ENCODE peak calls at places on chromosomes 11 and 22, in six cellular contexts. S is K562, D is PC-3, F is MM.1S, I is astrocyte, E is IMR-90. Y is an unnamed sample.
A peak's percentile ranks its signal among the peaks of the same experiment; 100 is the strongest.

GRCh38 chr11:9568854-9569587 is 4.4 kb upstream of the WEE1 start:
- DNase-seq in S (no peak), E (peak; percentile 89), I (peak; percentile 91), F (peak; percentile 42), D (peak; percentile 97), Y (peak; percentile 63)

GRCh38 chr22:36419177-36419911 is 31.6 kb upstream of the MYH9 start:
- DNase-seq in S (peak; percentile 55), I (no peak), E (peak; percentile 96), D (no peak), F (peak; percentile 84), Y (no peak)

GRCh38 chr22:23161574-23161973 is 16.3 kb downstream of the RAB36 start:
- DNase-seq in I (no peak), F (no peak), D (no peak), S (no peak), E (no peak), Y (no peak)

GRCh38 chr11:113874920-113875413 is 405 bp downstream of the USP28 start:
- DNase-seq in D (peak; percentile 34), S (no peak), I (peak; percentile 8), E (peak; percentile 35), F (peak; percentile 56), Y (no peak)

GRCh38 chr11:27553186-27553585 is 46.6 kb upstream of the LIN7C start:
- DNase-seq in D (no peak), F (no peak), S (no peak), I (peak; percentile 53), E (no peak), Y (no peak)

GRCh38 chr11:98260983-98261382 is 759.8 kb upstream of the CNTN5 start:
- DNase-seq in I (no peak), F (no peak), D (peak; percentile 18), S (no peak), E (no peak), Y (no peak)

GRCh38 chr11:112795896-112796686 is 165.1 kb upstream of the NCAM1 start:
- DNase-seq in F (no peak), D (no peak), I (peak; percentile 22), E (no peak), S (no peak), Y (no peak)

GRCh38 chr11:44949160-44950035 is 1.3 kb downstream of the TP53I11 start:
- DNase-seq in F (no peak), S (peak; percentile 48), I (no peak), D (peak; percentile 41), E (peak; percentile 42), Y (no peak)

GRCh38 chr22:47180796-47181195 is 418.3 kb downstream of the TBC1D22A start:
- DNase-seq in D (no peak), S (no peak), E (no peak), F (no peak), I (no peak), Y (no peak)

GRCh38 chr11:57464343-57465181 is 4.2 kb downstream of the RTN4RL2 start:
- DNase-seq in D (no peak), E (peak; percentile 41), S (peak; percentile 64), F (no peak), I (no peak), Y (no peak)

GRCh38 chr11:57468276-57468675 is 7.9 kb downstream of the RTN4RL2 start:
- DNase-seq in F (no peak), I (no peak), E (no peak), S (no peak), D (no peak), Y (no peak)

GRCh38 chr11:57467508-57468157 is 7.3 kb downstream of the RTN4RL2 start:
- DNase-seq in D (no peak), I (no peak), F (no peak), E (no peak), S (no peak), Y (no peak)

GRCh38 chr11:57469268-57469667 is 8.9 kb downstream of the RTN4RL2 start:
- DNase-seq in S (no peak), I (no peak), E (no peak), D (no peak), F (no peak), Y (no peak)

DNA sequence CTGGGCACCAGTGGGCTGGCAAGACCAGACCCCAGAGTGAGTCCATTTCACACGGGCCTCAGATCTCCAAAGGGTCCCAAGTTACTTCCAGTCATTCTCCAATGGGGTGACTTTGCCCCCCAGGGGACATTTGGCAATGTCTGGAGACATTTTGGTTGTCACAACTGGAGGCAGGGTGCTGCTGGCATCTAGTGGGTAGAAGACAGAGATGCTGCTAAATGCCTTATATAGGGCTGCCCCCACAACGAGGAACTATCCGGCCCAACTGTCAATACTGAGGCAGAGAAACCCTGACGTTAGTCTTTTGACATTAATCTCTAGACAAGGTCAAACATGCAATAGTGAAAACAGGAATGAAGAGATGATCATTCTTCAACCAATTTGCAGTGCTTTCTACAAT is 6.4 kb downstream of the RTN4RL2 start:
- DNase-seq in S (no peak), E (no peak), I (no peak), F (no peak), D (no peak), Y (no peak)
- H3K4me2 ChIP-seq in S (no peak overlapping the region), E (no peak overlapping the region), I (no peak overlapping the region), F (no peak overlapping the region), D (no peak overlapping the region), Y (no peak overlapping the region)

DNA sequence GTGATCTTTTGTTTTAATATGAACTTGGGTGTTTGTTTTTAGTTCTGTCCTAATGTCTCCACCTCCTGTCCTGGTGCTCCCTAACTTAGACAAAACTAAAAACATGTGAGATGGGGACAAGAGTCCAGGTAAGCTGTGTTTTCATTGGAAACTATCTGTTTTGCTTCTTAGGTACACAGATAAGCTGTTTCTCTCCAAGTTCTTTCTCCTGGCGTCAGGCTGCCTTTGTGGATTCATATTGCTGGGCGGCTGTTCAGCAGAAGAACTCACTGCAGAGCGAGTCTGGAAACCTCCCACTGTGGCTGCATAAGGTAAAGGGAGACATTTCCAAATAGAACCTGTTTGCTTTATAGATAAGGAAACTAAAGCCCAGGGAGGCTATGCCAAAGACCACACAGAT is 24.7 kb downstream of the PANX1 start:
- DNase-seq in S (no peak), D (no peak), F (no peak), E (no peak), I (no peak), Y (no peak)
- H4K20me1 ChIP-seq in S (peaks cover 14% of the 10 kb centered on the region), D (peaks cover 60% of the 10 kb centered on the region), F (no peaks in the 10 kb centered on the region), E (peaks cover 59% of the 10 kb centered on the region), I (peaks cover 74% of the 10 kb centered on the region), Y (peaks cover 8% of the 10 kb centered on the region)

DNA sequence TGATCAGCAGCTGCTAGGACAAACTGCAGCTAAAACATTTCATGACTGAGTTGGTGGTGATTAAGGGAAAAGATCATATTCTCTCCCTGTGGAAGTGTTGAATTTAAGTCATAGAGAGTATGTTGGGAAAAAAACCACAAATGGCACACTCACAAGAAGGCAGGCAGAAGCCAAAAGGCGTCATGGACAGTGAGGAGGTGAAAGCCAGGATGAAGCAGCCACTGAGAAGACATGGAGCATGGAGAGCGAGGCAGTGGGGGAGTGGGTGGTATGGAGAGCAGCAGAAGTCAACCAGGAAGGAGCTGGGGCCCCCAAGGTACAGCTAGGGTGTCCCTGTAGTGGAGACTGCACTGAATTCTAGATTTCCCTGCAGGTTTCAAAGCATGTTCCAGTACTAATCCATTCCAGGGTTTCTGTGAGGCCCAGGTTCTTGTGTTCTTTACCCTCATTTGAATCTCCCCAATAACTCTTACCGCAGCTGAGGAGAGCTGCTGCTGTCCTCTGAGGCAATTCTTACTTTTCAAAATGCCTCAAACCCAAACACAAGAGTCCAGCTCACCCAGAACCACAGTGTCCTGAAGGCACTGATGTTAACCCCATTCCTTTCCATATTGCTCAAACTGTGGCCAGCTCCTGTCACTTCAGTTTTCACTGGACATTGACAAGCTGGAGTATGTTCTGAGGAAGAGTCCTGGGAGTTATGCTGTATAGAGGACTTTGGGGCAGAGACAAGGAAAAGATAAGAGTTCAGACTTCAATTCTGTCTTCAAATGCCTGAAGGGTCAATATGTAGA is 191.8 kb upstream of the E2F8 start:
- DNase-seq in F (peak; percentile 86), I (peak; percentile 93), S (no peak), E (peak; percentile 94), D (peak; percentile 72), Y (peak; percentile 77)
- H3K4me2 ChIP-seq in F (peak overlapping the region; percentile 91), I (peak overlapping the region; percentile 41), S (no peak overlapping the region), E (peak overlapping the region; percentile 55), D (peak overlapping the region; percentile 54), Y (peak overlapping the region; percentile 82)

GRCh38 chr22:27238935-27239510 is 562.5 kb downstream of the MN1 start:
- DNase-seq in E (peak; percentile 97), S (peak; percentile 12), D (peak; percentile 7), F (no peak), I (peak; percentile 100), Y (no peak)

GRCh38 chr22:27237342-27237741 is 564.2 kb downstream of the MN1 start:
- DNase-seq in I (no peak), S (no peak), E (no peak), F (no peak), D (no peak), Y (no peak)

GRCh38 chr22:27241430-27242110 is 560.0 kb downstream of the MN1 start:
- DNase-seq in F (no peak), S (no peak), D (no peak), E (no peak), I (no peak), Y (no peak)

GRCh38 chr22:27240298-27240885 is 561.2 kb downstream of the MN1 start:
- DNase-seq in E (peak; percentile 12), I (no peak), S (no peak), D (no peak), F (no peak), Y (no peak)

DNA sequence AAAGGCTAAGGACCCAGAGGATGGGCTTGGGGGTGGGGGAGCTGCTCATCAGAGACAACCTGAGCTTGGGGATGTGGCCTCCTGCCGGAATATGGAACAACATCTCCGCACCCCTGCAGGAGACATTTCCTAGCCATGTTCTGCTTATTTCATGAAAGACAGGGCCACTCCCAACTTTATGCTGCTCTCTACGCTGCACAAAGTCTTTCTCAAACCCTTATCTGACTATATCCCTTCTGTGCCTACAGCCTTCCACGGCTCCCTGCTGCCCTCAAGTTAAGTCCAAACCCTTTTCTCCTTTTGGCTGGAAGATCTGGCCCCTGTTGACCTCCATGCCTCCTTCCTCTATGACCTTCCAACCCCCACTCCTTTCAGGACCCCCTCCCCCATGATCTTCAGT is 562.0 kb downstream of the MN1 start:
- DNase-seq in E (no peak), S (no peak), D (no peak), I (no peak), F (no peak), Y (no peak)
- H4K20me1 ChIP-seq in E (no peaks in the 10 kb centered on the region), S (no peaks in the 10 kb centered on the region), D (no peaks in the 10 kb centered on the region), I (no peaks in the 10 kb centered on the region), F (no peaks in the 10 kb centered on the region), Y (no peaks in the 10 kb centered on the region)

GRCh38 chr22:27298387-27299141 is 503.0 kb downstream of the MN1 start:
- DNase-seq in S (no peak), D (no peak), E (no peak), F (no peak), I (no peak), Y (no peak)
- H3K4me2 ChIP-seq in S (peak overlapping the region; percentile 35), D (no peak overlapping the region), E (no peak overlapping the region), F (no peak overlapping the region), I (peak overlapping the region; percentile 80), Y (no peak overlapping the region)

GRCh38 chr11:129881570-129882170 is 13.7 kb downstream of the NFRKB start:
- DNase-seq in S (peak; percentile 53), I (no peak), D (peak; percentile 74), E (peak; percentile 21), F (peak; percentile 15), Y (peak; percentile 63)

GRCh38 chr11:129880311-129880710 is 15.1 kb downstream of the NFRKB start:
- DNase-seq in S (no peak), D (no peak), F (no peak), E (no peak), I (no peak), Y (no peak)

GRCh38 chr11:129888451-129888850 is 6.9 kb downstream of the NFRKB start:
- DNase-seq in E (no peak), S (no peak), F (no peak), I (no peak), D (no peak), Y (no peak)

GRCh38 chr11:129885381-129885780 is 10.0 kb downstream of the NFRKB start:
- DNase-seq in D (no peak), E (no peak), F (no peak), S (no peak), I (no peak), Y (no peak)

GRCh38 chr11:129884581-129884980 is 10.8 kb downstream of the NFRKB start:
- DNase-seq in S (no peak), E (no peak), D (no peak), F (no peak), I (no peak), Y (no peak)
- H4K20me1 ChIP-seq in S (no peaks in the 10 kb centered on the region), E (no peaks in the 10 kb centered on the region), D (no peaks in the 10 kb centered on the region), F (no peaks in the 10 kb centered on the region), I (peaks cover 13% of the 10 kb centered on the region), Y (no peaks in the 10 kb centered on the region)